ENCODE peak calls at places on chromosomes 11 and 22, in nine cellular contexts. I is aorta; E is body of pancreas; Q is lung; P is heart left ventricle; G is spleen; F is CD8-positive, alpha-beta T cell; A is pancreas; V is SK-N-SH. B is an unnamed sample. For H3K36me3, the result is how much of the 10 kb centered on the place peaks cover.

GRCh38 chr11:3642071-3642951 is 519 bp upstream of the ART5 start:
- DNase-seq in F (peak), G (peak), P (peak), I (peak), V (peak), A (peak), E (peak), Q (peak), B (peak)

GRCh38 chr11:79762271-79762935 is 321.6 kb upstream of the TENM4 start:
- DNase-seq in F (no peak), G (no peak), V (no peak), A (no peak), Q (no peak), I (no peak), P (no peak), E (no peak), B (peak)

GRCh38 chr22:46002757-46003270 is 25.9 kb upstream of the WNT7B start:
- DNase-seq in V (no peak), G (peak), Q (no peak), A (no peak), E (peak), F (no peak), P (peak), I (peak), B (no peak)

GRCh38 chr11:15525582-15525981 is 410.9 kb downstream of the INSC start:
- DNase-seq in P (no peak), I (no peak), A (no peak), E (no peak), Q (no peak), F (no peak), G (no peak), V (no peak), B (no peak)

GRCh38 chr11:120532511-120533196 is 21.1 kb downstream of the GRIK4 start:
- DNase-seq in Q (no peak), A (no peak), V (no peak), F (no peak), P (no peak), E (no peak), I (no peak), G (no peak), B (no peak)

GRCh38 chr11:34860034-34860433 is 56.1 kb downstream of the APIP start:
- DNase-seq in V (no peak), P (no peak), E (no peak), G (no peak), Q (no peak), F (no peak), I (no peak), A (no peak), B (no peak)

GRCh38 chr11:37858398-37858797 is 1260.4 kb upstream of the RAG2 start:
- DNase-seq in I (no peak), F (no peak), V (no peak), E (no peak), Q (no peak), A (no peak), P (no peak), G (no peak), B (no peak)

GRCh38 chr22:46707305-46707704 is 30.7 kb downstream of the CERK start:
- DNase-seq in A (no peak), I (no peak), F (no peak), Q (no peak), P (no peak), V (no peak), G (no peak), E (no peak), B (no peak)

GRCh38 chr11:128772814-128773213 is 78.9 kb downstream of the FLI1 start:
- DNase-seq in Q (peak), A (peak), F (peak), P (peak), I (no peak), E (peak), G (peak), V (no peak), B (no peak)

GRCh38 chr22:41517172-41518047 is 26.9 kb downstream of the POLR3H start:
- DNase-seq in G (no peak), A (peak), I (peak), P (no peak), Q (peak), E (peak), F (no peak), V (peak), B (peak)

GRCh38 chr11:1567052-1567720 is 4.9 kb downstream of the DUSP8 start:
- DNase-seq in I (peak), P (peak), A (peak), V (no peak), F (peak), G (peak), E (no peak), Q (no peak), B (peak)

GRCh38 chr11:115817844-115818565 is 313.8 kb upstream of the CADM1 start:
- DNase-seq in E (no peak), P (no peak), Q (no peak), A (no peak), V (no peak), I (no peak), G (no peak), F (no peak), B (peak)

GRCh38 chr11:86608251-86608799 is 64.1 kb downstream of the ME3 start:
- DNase-seq in P (peak), I (peak), E (peak), Q (peak), V (peak), A (peak), F (no peak), G (no peak), B (peak)

GRCh38 chr11:116929393-116930090 is 92.1 kb upstream of the APOA1 start:
- DNase-seq in P (no peak), V (no peak), E (no peak), I (no peak), G (no peak), A (no peak), F (no peak), Q (no peak), B (no peak)

GRCh38 chr11:134067486-134067885 is 1.4 kb upstream of the JAM3 start:
- DNase-seq in P (no peak), E (no peak), A (no peak), V (no peak), F (no peak), Q (no peak), I (no peak), G (no peak), B (no peak)

GRCh38 chr11:93986716-93987115 is 34.4 kb upstream of the HEPHL1 start:
- DNase-seq in Q (no peak), E (peak), A (peak), P (no peak), F (no peak), G (no peak), I (no peak), V (no peak), B (no peak)

GRCh38 chr11:11396290-11397042 is 43.4 kb upstream of the CSNK2A3 start:
- DNase-seq in F (no peak), G (no peak), I (no peak), P (no peak), A (no peak), V (no peak), Q (no peak), E (peak), B (no peak)

GRCh38 chr11:34416088-34416487 is 22.6 kb upstream of the CAT start:
- DNase-seq in E (no peak), Q (no peak), I (no peak), P (no peak), V (no peak), A (no peak), F (no peak), G (no peak), B (no peak)

GRCh38 chr22:30823015-30823370 is 128.3 kb downstream of the OSBP2 start:
- DNase-seq in V (peak), I (no peak), G (no peak), F (no peak), P (no peak), A (no peak), E (no peak), Q (no peak), B (peak)

GRCh38 chr11:120130991-120131760 is 6.7 kb downstream of the TRIM29 start:
- DNase-seq in I (peak), Q (no peak), F (no peak), A (no peak), V (no peak), P (peak), G (peak), E (peak), B (no peak)

GRCh38 chr11:30583505-30584280 is 2.5 kb downstream of the MPPED2 start:
- DNase-seq in E (peak), G (no peak), A (peak), V (peak), P (peak), F (no peak), Q (no peak), I (peak), B (peak)

GRCh38 chr22:46377566-46378498 is 42.3 kb downstream of the TRMU start:
- DNase-seq in F (no peak), I (no peak), E (peak), A (peak), P (peak), G (no peak), Q (peak), V (no peak), B (peak)

GRCh38 chr11:71164621-71165020 is 87.8 kb downstream of the SHANK2 start:
- DNase-seq in I (no peak), E (no peak), Q (no peak), P (no peak), G (peak), V (no peak), F (no peak), A (no peak), B (no peak)

GRCh38 chr11:21965221-21965620 is 227.7 kb upstream of the ANO5 start:
- DNase-seq in G (no peak), A (no peak), E (no peak), F (no peak), Q (no peak), P (no peak), I (no peak), V (no peak), B (no peak)

GRCh38 chr11:79493555-79494171 is 52.8 kb upstream of the TENM4 start:
- DNase-seq in F (no peak), A (peak), V (peak), P (peak), E (peak), I (peak), Q (peak), G (peak), B (peak)

GRCh38 chr11:19742595-19743292 is 30.1 kb downstream of the NAV2 start:
- DNase-seq in F (peak), A (peak), E (peak), Q (peak), V (peak), P (peak), I (peak), G (peak), B (peak)

GRCh38 chr11:12017865-12018453 is 9.5 kb upstream of the DKK3 start:
- DNase-seq in E (no peak), F (no peak), G (no peak), I (no peak), Q (no peak), P (no peak), A (no peak), V (no peak), B (no peak)

GRCh38 chr22:46414704-46415103 is 79.2 kb downstream of the TRMU start:
- DNase-seq in V (no peak), E (no peak), P (no peak), Q (no peak), F (no peak), I (no peak), G (no peak), A (no peak), B (no peak)

DNA sequence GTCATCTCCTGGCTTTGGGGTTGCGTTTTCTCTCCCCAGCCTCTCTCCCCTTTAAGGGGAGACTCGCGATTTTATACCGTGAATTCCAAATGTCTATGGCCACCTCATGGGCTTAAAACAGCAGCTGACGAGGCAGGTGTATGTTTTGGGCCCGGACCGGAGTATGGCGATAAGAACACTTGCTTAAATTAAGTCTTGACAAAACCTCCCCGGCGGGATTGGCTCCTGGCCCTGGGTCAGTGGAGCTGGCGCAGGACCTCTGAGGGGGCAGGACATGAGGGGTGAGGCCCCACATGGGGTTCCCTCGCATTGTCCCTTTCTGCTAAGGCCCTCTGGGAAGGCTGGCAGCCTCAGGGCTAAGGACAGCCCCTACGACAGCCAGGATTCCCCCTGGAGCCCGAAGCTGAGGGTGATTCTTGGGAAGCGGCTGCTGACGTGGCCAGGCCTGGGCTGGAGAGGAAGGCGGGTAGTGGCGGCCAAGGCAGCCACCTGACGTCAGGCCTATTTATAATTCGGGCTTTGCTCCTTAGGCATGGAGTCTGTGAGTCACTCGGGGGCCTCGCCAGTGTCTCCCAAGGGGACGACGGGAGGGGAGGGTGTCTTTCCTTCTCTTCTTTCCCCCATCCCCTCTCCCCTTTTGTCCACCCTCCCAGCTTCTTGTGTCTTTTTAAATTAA is 12.7 kb downstream of the MYO18B start:
- DNase-seq in E (no peak), A (no peak), F (no peak), Q (no peak), P (peak), V (no peak), G (no peak), I (peak), B (no peak)
- H3K36me3 ChIP-seq in E (under half), A (under half), F (under half), Q (under half), P (under half), V (under half), G (under half), I (under half), B (under half)

GRCh38 chr22:20400606-20401375 is 6.8 kb downstream of the ZNF74 start:
- DNase-seq in V (no peak), A (no peak), Q (no peak), G (no peak), I (peak), E (no peak), P (no peak), F (no peak), B (peak)

GRCh38 chr22:20399866-20400605 is 6.1 kb downstream of the ZNF74 start:
- DNase-seq in P (no peak), Q (no peak), E (no peak), V (no peak), I (peak), G (no peak), A (no peak), F (no peak), B (no peak)

GRCh38 chr22:20397498-20397897 is 3.5 kb downstream of the ZNF74 start:
- DNase-seq in I (no peak), E (no peak), Q (no peak), V (no peak), A (no peak), P (no peak), G (no peak), F (no peak), B (no peak)

GRCh38 chr22:20396639-20397038 is 2.7 kb downstream of the ZNF74 start:
- DNase-seq in G (no peak), V (no peak), I (no peak), F (no peak), A (no peak), E (no peak), Q (no peak), P (no peak), B (no peak)

DNA sequence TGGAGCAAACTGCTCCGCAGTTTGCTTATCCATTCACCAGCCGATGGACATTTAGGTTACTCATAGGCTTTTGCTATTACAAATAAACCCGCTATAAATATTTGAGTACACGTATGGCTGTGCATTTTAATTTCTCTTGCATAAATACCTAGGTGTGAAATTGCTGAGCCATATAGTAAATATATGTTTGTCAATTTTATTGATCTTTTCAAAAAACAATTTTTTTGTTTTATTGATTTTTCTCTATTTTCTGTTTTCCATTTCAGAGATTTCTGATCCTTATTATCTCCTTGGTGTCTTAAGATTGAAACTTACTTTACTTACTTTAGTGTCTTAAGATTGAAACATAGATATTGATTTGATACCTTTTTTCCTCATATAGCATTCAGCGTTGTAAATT is 4.5 kb downstream of the ZNF74 start:
- DNase-seq in Q (no peak), V (no peak), P (no peak), F (no peak), A (no peak), E (no peak), G (no peak), I (no peak), B (no peak)
- H3K4me3 ChIP-seq in Q (no peak), V (no peak), P (no peak), F (no peak), A (no peak), E (no peak), G (no peak), I (no peak), B (no peak)

DNA sequence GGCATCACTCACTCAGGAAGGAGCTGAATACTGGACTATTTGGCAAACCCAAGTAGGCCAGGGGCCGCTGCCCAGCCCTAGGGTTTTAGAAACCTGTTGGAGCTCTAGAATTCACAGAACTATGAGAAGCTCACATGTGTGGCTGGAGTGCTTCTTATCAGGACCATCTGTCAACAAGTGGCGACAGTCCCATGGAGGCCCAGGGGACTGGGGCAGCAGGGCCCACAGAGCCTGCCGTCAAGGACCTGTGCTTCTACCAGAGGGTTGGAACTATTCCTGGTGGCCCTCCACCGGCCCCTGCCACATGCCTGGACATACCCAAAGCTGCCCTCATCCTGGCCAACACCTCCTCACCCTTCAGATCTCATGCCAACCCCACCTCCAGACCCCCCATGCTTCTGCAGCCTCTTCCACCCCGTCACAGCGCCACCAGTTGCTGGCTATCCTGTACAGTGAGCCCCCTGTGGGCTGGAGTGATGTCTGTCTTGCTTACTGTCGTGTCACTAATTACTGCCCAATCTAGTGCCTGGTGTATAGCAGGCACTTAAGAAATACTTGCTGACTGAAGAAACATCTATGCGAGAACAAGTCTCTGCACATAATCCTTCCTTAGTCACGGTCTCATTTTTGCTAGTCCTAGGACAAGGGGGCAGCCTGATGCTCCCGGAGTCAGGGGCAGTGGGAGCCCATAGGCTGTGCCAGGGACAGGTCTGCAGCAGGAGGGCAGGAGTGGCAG is 27.2 kb upstream of the RASL10A start:
- DNase-seq in Q (no peak), A (peak), I (no peak), P (peak), E (peak), G (no peak), F (no peak), V (peak), B (peak)
- H3K36me3 ChIP-seq in Q (half or more), A (under half), I (under half), P (under half), E (under half), G (half or more), F (half or more), V (half or more), B (under half)

DNA sequence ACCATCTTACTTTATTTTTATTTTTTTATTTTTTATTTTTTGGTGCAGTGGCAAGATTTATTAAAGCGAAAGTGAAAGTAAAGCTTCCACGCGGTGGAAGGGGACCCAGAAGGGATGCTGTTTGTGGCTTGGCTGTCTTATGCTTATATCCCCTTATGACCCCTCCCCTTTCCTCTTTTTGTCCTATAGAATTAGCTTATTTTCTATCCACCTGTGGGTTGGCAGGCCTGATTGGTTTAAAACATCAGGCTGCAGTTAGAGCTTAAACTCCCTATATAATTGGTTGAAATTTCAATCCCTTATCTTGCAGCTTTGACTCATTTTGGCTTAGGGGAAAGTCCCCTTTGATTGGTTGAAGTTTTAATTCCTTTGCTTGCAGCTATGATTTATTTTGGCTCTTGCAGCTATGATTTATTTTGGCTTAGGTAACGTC is 50.5 kb downstream of the NNMT start:
- DNase-seq in F (no peak), G (no peak), Q (no peak), P (no peak), E (no peak), I (no peak), A (no peak), V (no peak), B (no peak)
- H3K4me3 ChIP-seq in F (peak), G (peak), Q (no peak), P (peak), E (no peak), I (no peak), A (no peak), V (no peak), B (no peak)

GRCh38 chr11:62591448-62592215 is at the start of gene TUT1:
- DNase-seq in V (peak), I (peak), A (peak), F (peak), G (peak), Q (peak), P (peak), E (peak), B (peak)

GRCh38 chr11:62592216-62592815 is 993 bp upstream of the TUT1 start:
- DNase-seq in V (no peak), Q (no peak), G (no peak), I (no peak), P (no peak), E (no peak), A (no peak), F (no peak), B (no peak)

GRCh38 chr11:62592989-62593421 is 1.7 kb upstream of the TUT1 start:
- DNase-seq in G (no peak), V (no peak), E (no peak), Q (no peak), F (no peak), A (no peak), I (no peak), P (no peak), B (no peak)

GRCh38 chr11:62595124-62595523 is 3.8 kb upstream of the TUT1 start:
- DNase-seq in E (no peak), A (no peak), V (no peak), I (no peak), P (no peak), G (no peak), Q (no peak), F (no peak), B (no peak)

DNA sequence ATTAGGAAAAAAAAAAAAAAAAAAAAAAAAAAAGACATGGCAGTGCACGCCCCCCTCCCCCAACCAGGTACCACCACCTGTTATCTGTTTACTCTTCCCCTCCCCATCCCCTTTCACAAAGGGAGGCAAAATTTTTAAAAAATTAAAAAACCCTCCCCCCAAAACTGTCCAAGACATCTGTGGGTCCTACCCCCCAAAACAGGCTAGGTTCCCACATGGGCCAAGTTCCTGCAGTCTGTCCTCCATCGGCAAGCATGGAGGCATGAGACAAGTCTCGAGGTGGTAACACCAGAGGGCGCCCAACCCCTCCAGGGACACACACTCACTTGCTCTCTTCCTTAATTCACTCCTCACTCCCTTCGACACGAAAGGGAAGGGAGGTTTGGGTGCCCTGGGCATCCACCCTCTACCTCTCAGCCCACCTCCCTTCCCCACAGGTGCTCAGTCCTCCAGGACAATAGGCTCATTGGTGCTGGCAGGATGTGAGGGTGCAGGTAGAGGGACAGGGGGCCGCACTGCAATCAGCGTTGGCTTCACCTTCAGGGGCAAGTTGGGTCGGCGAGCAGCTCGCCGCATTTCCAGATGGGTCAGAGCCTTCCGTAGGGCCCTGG is 2.2 kb upstream of the TUT1 start:
- DNase-seq in P (peak), E (peak), Q (peak), F (peak), V (peak), G (peak), A (peak), I (peak), B (peak)
- H3K36me3 ChIP-seq in P (under half), E (under half), Q (under half), F (under half), V (half or more), G (half or more), A (under half), I (under half), B (under half)

B was measured in H7.